ENCODE peak calls at places on chromosomes 3 and 15, in ten cellular contexts. A is AG08396; V is HEK293T; Z is ACHN; D is activated CD8-positive, alpha-beta memory T cell treated with anti-CD3 and anti-CD28 coated beads for 48 hours; K is left cardiac atrium; C is IMR-90; J is stimulated activated naive CD4-positive, alpha-beta T cell; G is thoracic aorta; I is effector memory CD8-positive, alpha-beta T cell. T is an unnamed sample.

GRCh38 chr15:69424748-69425413 is 10.7 kb downstream of the KIF23 start:
- DNase-seq in A (no peak), V (no peak), Z (no peak), D (no peak), K (no peak), C (peak), J (no peak), G (no peak), I (no peak), T (no peak)

GRCh38 chr3:147159141-147159540 is 247.2 kb downstream of the ZIC4 start:
- DNase-seq in A (no peak), V (no peak), Z (no peak), D (no peak), K (no peak), C (no peak), J (no peak), G (no peak), I (no peak), T (no peak)

GRCh38 chr3:107441617-107442016 is 64.4 kb downstream of the CCDC54 start:
- DNase-seq in A (no peak), V (no peak), Z (no peak), D (no peak), K (no peak), C (peak), J (no peak), G (no peak), I (no peak), T (no peak)

GRCh38 chr3:105170423-105170822 is 196.3 kb upstream of the ALCAM start:
- DNase-seq in A (no peak), V (no peak), Z (no peak), D (no peak), K (no peak), C (no peak), J (no peak), G (no peak), I (no peak), T (no peak)

GRCh38 chr3:32349184-32349583 is 42.5 kb upstream of the CMTM7 start:
- DNase-seq in A (no peak), V (no peak), Z (no peak), D (no peak), K (no peak), C (no peak), J (no peak), G (no peak), I (no peak), T (no peak)

GRCh38 chr15:87741350-87741749 is 515.2 kb downstream of the NTRK3 start:
- DNase-seq in A (no peak), V (no peak), Z (no peak), D (no peak), K (no peak), C (no peak), J (no peak), G (no peak), I (no peak), T (no peak)

GRCh38 chr15:77975332-77976119 is 102.0 kb downstream of the TBC1D2B start:
- DNase-seq in A (no peak), V (no peak), Z (no peak), D (no peak), K (no peak), C (no peak), J (no peak), G (no peak), I (no peak), T (no peak)

GRCh38 chr15:34262362-34262761 is 37.5 kb downstream of the EMC4 start:
- DNase-seq in A (no peak), V (no peak), Z (no peak), D (no peak), K (no peak), C (no peak), J (no peak), G (no peak), I (no peak), T (no peak)

GRCh38 chr15:74584204-74584603 is 31.4 kb upstream of the CLK3 start:
- DNase-seq in A (no peak), V (no peak), Z (no peak), D (no peak), K (no peak), C (no peak), J (no peak), G (no peak), I (no peak), T (no peak)

GRCh38 chr15:75891895-75892294 is 11.8 kb upstream of the FBXO22 start:
- DNase-seq in A (peak), V (no peak), Z (peak), D (no peak), K (no peak), C (peak), J (no peak), G (no peak), I (no peak), T (no peak)

GRCh38 chr15:84681822-84682221 is 23.8 kb upstream of the NMB start:
- DNase-seq in A (no peak), V (no peak), Z (no peak), D (no peak), K (no peak), C (peak), J (no peak), G (no peak), I (no peak), T (no peak)

GRCh38 chr3:167302710-167303109 is 77.4 kb downstream of the ZBBX start:
- DNase-seq in A (no peak), V (no peak), Z (no peak), D (no peak), K (no peak), C (no peak), J (no peak), G (no peak), I (no peak), T (no peak)

GRCh38 chr3:188510366-188510765 is 356.4 kb downstream of the LPP start:
- DNase-seq in A (peak), V (no peak), Z (no peak), D (no peak), K (no peak), C (peak), J (no peak), G (no peak), I (no peak), T (no peak)

GRCh38 chr3:51718547-51719412 is 11.9 kb downstream of the GRM2 start:
- DNase-seq in A (peak), V (peak), Z (peak), D (peak), K (peak), C (peak), J (no peak), G (no peak), I (peak), T (no peak)